ENCODE peak calls at places on chromosomes 12 and 14, in eight cellular contexts. E, J, Q, Y, U, O, M and G are unnamed samples.

GRCh38 chr14:70857499-70857895 is 48.2 kb upstream of the MAP3K9 start:
- DNase-seq in E (no peak), M (no peak), Y (no peak), O (no peak), U (no peak), Q (no peak), J (no peak), G (no peak)

GRCh38 chr12:76529226-76529918 is 30.2 kb downstream of the OSBPL8 start:
- DNase-seq in U (no peak), E (no peak), O (no peak), Y (no peak), Q (no peak), J (no peak), M (no peak), G (no peak)

GRCh38 chr12:12503384-12504078 is 59.1 kb downstream of the DUSP16 start:
- DNase-seq in O (no peak), U (no peak), M (no peak), Q (no peak), Y (no peak), E (no peak), J (no peak), G (no peak)

GRCh38 chr12:96812153-96812552 is 94.9 kb upstream of the NEDD1 start:
- DNase-seq in Y (no peak), J (no peak), U (no peak), M (no peak), E (no peak), Q (no peak), O (no peak), G (no peak)

GRCh38 chr12:82805812-82806497 is 119.2 kb downstream of the TMTC2 start:
- DNase-seq in E (no peak), J (no peak), U (no peak), Y (no peak), Q (no peak), M (no peak), O (no peak), G (no peak)

GRCh38 chr12:123096159-123096558 is 54.7 kb downstream of the PITPNM2 start:
- DNase-seq in J (no peak), O (no peak), M (no peak), Q (peak; percentile 13), U (no peak), E (peak; percentile 64), Y (no peak), G (no peak)

GRCh38 chr12:57342207-57342691 is 88.6 kb downstream of the R3HDM2 start:
- DNase-seq in Y (no peak), O (no peak), U (peak; percentile 6), E (no peak), J (peak; percentile 49), M (no peak), Q (no peak), G (no peak)

GRCh38 chr12:127911289-127911688 is 355.7 kb upstream of the TMEM132C start:
- DNase-seq in Y (no peak), J (no peak), O (no peak), U (no peak), Q (no peak), M (no peak), E (no peak), G (no peak)

GRCh38 chr12:11881835-11882234 is 188.9 kb upstream of the BCL2L14 start:
- DNase-seq in U (no peak), M (no peak), J (no peak), Q (no peak), O (no peak), E (no peak), Y (no peak), G (no peak)

GRCh38 chr14:24253936-24254335 is 9.0 kb downstream of the TGM1 start:
- DNase-seq in O (no peak), M (no peak), Q (no peak), E (no peak), U (no peak), Y (peak; percentile 51), J (no peak), G (no peak)

GRCh38 chr12:8033153-8034044 is 883 bp downstream of the FOXJ2 start:
- DNase-seq in M (peak; percentile 34), Y (peak; percentile 79), O (peak; percentile 15), U (peak; percentile 38), Q (peak; percentile 31), E (peak; percentile 34), J (peak; percentile 76), G (no peak)

GRCh38 chr14:96634481-96634880 is 132.3 kb downstream of the PAPOLA start:
- DNase-seq in Q (no peak), M (no peak), E (no peak), U (no peak), J (no peak), O (no peak), Y (no peak), G (no peak)

GRCh38 chr12:106582661-106583577 is at the start of gene RFX4:
- DNase-seq in Q (peak; percentile 30), E (no peak), M (no peak), Y (no peak), O (no peak), J (no peak), U (no peak), G (no peak)

GRCh38 chr14:91177073-91177796 is 63.4 kb downstream of the DGLUCY start:
- DNase-seq in U (peak; percentile 62), E (peak; percentile 63), J (peak; percentile 56), M (peak; percentile 54), O (peak; percentile 46), Y (peak; percentile 84), Q (no peak), G (peak; percentile 83)

GRCh38 chr14:52266179-52266578 is 1.3 kb upstream of the PTGDR start:
- DNase-seq in Q (no peak), O (no peak), Y (no peak), E (no peak), M (no peak), J (no peak), U (peak; percentile 63), G (no peak)

GRCh38 chr12:46942579-46942978 is 116.8 kb upstream of the SLC38A4 start:
- DNase-seq in Y (no peak), Q (no peak), O (no peak), E (peak; percentile 18), M (no peak), J (no peak), U (no peak), G (no peak)

GRCh38 chr12:46664771-46665287 is 161.0 kb downstream of the SLC38A4 start:
- DNase-seq in E (peak; percentile 91), Y (no peak), M (peak; percentile 34), Q (no peak), U (peak; percentile 34), J (no peak), O (no peak), G (no peak)

GRCh38 chr12:750356-751191 is 1.8 kb upstream of the WNK1 start:
- DNase-seq in U (no peak), J (no peak), Y (no peak), E (no peak), Q (no peak), M (no peak), O (no peak), G (no peak)

GRCh38 chr12:3622732-3623690 is 129.9 kb downstream of the CRACR2A start:
- DNase-seq in O (no peak), J (no peak), M (no peak), E (no peak), Y (peak; percentile 54), U (no peak), Q (no peak), G (no peak)

GRCh38 chr12:130041983-130042812 is 120.1 kb upstream of the FZD10 start:
- DNase-seq in O (no peak), Q (peak; percentile 12), Y (peak; percentile 73), M (no peak), E (no peak), U (peak; percentile 23), J (no peak), G (peak; percentile 65)

GRCh38 chr12:122749569-122750332 is 2.9 kb upstream of the DENR start:
- DNase-seq in Q (no peak), E (no peak), U (no peak), O (no peak), Y (no peak), M (no peak), J (no peak), G (no peak)

GRCh38 chr14:105878554-105878953 is 352.2 kb downstream of the TMEM121 start:
- DNase-seq in U (no peak), O (no peak), E (no peak), M (no peak), J (peak; percentile 11), Y (peak; percentile 38), Q (no peak), G (no peak)

GRCh38 chr12:111417784-111418593 is 12.3 kb downstream of the SH2B3 start:
- DNase-seq in E (no peak), Y (no peak), U (no peak), Q (no peak), J (no peak), O (no peak), M (no peak), G (no peak)